ENCODE peak calls at places on chromosome 12, in nine cellular contexts. One of them, this sample, is unnamed.

GRCh38 chr12:119988440-119988787 is 622 bp upstream of the BICDL1 start:
- DNase-seq in stimulated activated CD4-positive, alpha-beta T cell treated with anti-CD3 and anti-CD28 coated beads, Interleukin-2, amount 100 ng/mL, for 48 hours: no peak
- DNase-seq in GM03348: peak
- DNase-seq in testis: no peak
- DNase-seq in activated naive CD8-positive, alpha-beta T cell treated with anti-CD3 and anti-CD28 coated beads, Interleukin-2, amount 50 U/mL, for 24 hours: no peak
- DNase-seq in DMS79 treated with DMSO at 0.1 percent for 48 hours: no peak
- DNase-seq in C1 segment of cervical spinal cord: no peak
- DNase-seq in occipital lobe: peak
- DNase-seq in stimulated activated naive CD8-positive, alpha-beta T cell treated with anti-CD3 and anti-CD28 coated beads, Interleukin-15, amount 100 ng/mL, for 72 hours: no peak
- DNase-seq in this sample: no peak

GRCh38 chr12:111038941-111039340 is 118.6 kb upstream of the MYL2 start:
- DNase-seq in stimulated activated CD4-positive, alpha-beta T cell treated with anti-CD3 and anti-CD28 coated beads, Interleukin-2, amount 100 ng/mL, for 48 hours: no peak
- DNase-seq in GM03348: no peak
- DNase-seq in testis: no peak
- DNase-seq in activated naive CD8-positive, alpha-beta T cell treated with anti-CD3 and anti-CD28 coated beads, Interleukin-2, amount 50 U/mL, for 24 hours: no peak
- DNase-seq in DMS79 treated with DMSO at 0.1 percent for 48 hours: no peak
- DNase-seq in C1 segment of cervical spinal cord: no peak
- DNase-seq in occipital lobe: no peak
- DNase-seq in stimulated activated naive CD8-positive, alpha-beta T cell treated with anti-CD3 and anti-CD28 coated beads, Interleukin-15, amount 100 ng/mL, for 72 hours: no peak
- DNase-seq in this sample: no peak

GRCh38 chr12:47652491-47653234 is 53.2 kb downstream of the RPAP3 start:
- DNase-seq in stimulated activated CD4-positive, alpha-beta T cell treated with anti-CD3 and anti-CD28 coated beads, Interleukin-2, amount 100 ng/mL, for 48 hours: no peak
- DNase-seq in GM03348: no peak
- DNase-seq in testis: peak
- DNase-seq in activated naive CD8-positive, alpha-beta T cell treated with anti-CD3 and anti-CD28 coated beads, Interleukin-2, amount 50 U/mL, for 24 hours: no peak
- DNase-seq in DMS79 treated with DMSO at 0.1 percent for 48 hours: no peak
- DNase-seq in C1 segment of cervical spinal cord: no peak
- DNase-seq in occipital lobe: no peak
- DNase-seq in stimulated activated naive CD8-positive, alpha-beta T cell treated with anti-CD3 and anti-CD28 coated beads, Interleukin-15, amount 100 ng/mL, for 72 hours: no peak
- DNase-seq in this sample: no peak

GRCh38 chr12:56932867-56933266 is 1.3 kb downstream of the SDR9C7 start:
- DNase-seq in stimulated activated CD4-positive, alpha-beta T cell treated with anti-CD3 and anti-CD28 coated beads, Interleukin-2, amount 100 ng/mL, for 48 hours: no peak
- DNase-seq in GM03348: no peak
- DNase-seq in testis: no peak
- DNase-seq in activated naive CD8-positive, alpha-beta T cell treated with anti-CD3 and anti-CD28 coated beads, Interleukin-2, amount 50 U/mL, for 24 hours: no peak
- DNase-seq in DMS79 treated with DMSO at 0.1 percent for 48 hours: no peak
- DNase-seq in C1 segment of cervical spinal cord: no peak
- DNase-seq in occipital lobe: no peak
- DNase-seq in stimulated activated naive CD8-positive, alpha-beta T cell treated with anti-CD3 and anti-CD28 coated beads, Interleukin-15, amount 100 ng/mL, for 72 hours: no peak
- DNase-seq in this sample: no peak

GRCh38 chr12:55705802-55706402 is 1.8 kb downstream of the ITGA7 start:
- DNase-seq in stimulated activated CD4-positive, alpha-beta T cell treated with anti-CD3 and anti-CD28 coated beads, Interleukin-2, amount 100 ng/mL, for 48 hours: no peak
- DNase-seq in GM03348: no peak
- DNase-seq in testis: no peak
- DNase-seq in activated naive CD8-positive, alpha-beta T cell treated with anti-CD3 and anti-CD28 coated beads, Interleukin-2, amount 50 U/mL, for 24 hours: no peak
- DNase-seq in DMS79 treated with DMSO at 0.1 percent for 48 hours: no peak
- DNase-seq in C1 segment of cervical spinal cord: no peak
- DNase-seq in occipital lobe: no peak
- DNase-seq in stimulated activated naive CD8-positive, alpha-beta T cell treated with anti-CD3 and anti-CD28 coated beads, Interleukin-15, amount 100 ng/mL, for 72 hours: no peak
- DNase-seq in this sample: no peak

GRCh38 chr12:46771268-46771837 is 54.4 kb downstream of the SLC38A4 start:
- DNase-seq in stimulated activated CD4-positive, alpha-beta T cell treated with anti-CD3 and anti-CD28 coated beads, Interleukin-2, amount 100 ng/mL, for 48 hours: no peak
- DNase-seq in GM03348: peak
- DNase-seq in testis: no peak
- DNase-seq in activated naive CD8-positive, alpha-beta T cell treated with anti-CD3 and anti-CD28 coated beads, Interleukin-2, amount 50 U/mL, for 24 hours: no peak
- DNase-seq in DMS79 treated with DMSO at 0.1 percent for 48 hours: no peak
- DNase-seq in C1 segment of cervical spinal cord: no peak
- DNase-seq in occipital lobe: no peak
- DNase-seq in stimulated activated naive CD8-positive, alpha-beta T cell treated with anti-CD3 and anti-CD28 coated beads, Interleukin-15, amount 100 ng/mL, for 72 hours: no peak
- DNase-seq in this sample: no peak

GRCh38 chr12:94430304-94430703 is 29.4 kb downstream of the CEP83 start:
- DNase-seq in stimulated activated CD4-positive, alpha-beta T cell treated with anti-CD3 and anti-CD28 coated beads, Interleukin-2, amount 100 ng/mL, for 48 hours: no peak
- DNase-seq in GM03348: no peak
- DNase-seq in testis: no peak
- DNase-seq in activated naive CD8-positive, alpha-beta T cell treated with anti-CD3 and anti-CD28 coated beads, Interleukin-2, amount 50 U/mL, for 24 hours: no peak
- DNase-seq in DMS79 treated with DMSO at 0.1 percent for 48 hours: no peak
- DNase-seq in C1 segment of cervical spinal cord: no peak
- DNase-seq in occipital lobe: no peak
- DNase-seq in stimulated activated naive CD8-positive, alpha-beta T cell treated with anti-CD3 and anti-CD28 coated beads, Interleukin-15, amount 100 ng/mL, for 72 hours: no peak
- DNase-seq in this sample: no peak

GRCh38 chr12:25058619-25059018 is 109.7 kb upstream of the BCAT1 start:
- DNase-seq in stimulated activated CD4-positive, alpha-beta T cell treated with anti-CD3 and anti-CD28 coated beads, Interleukin-2, amount 100 ng/mL, for 48 hours: no peak
- DNase-seq in GM03348: no peak
- DNase-seq in testis: no peak
- DNase-seq in activated naive CD8-positive, alpha-beta T cell treated with anti-CD3 and anti-CD28 coated beads, Interleukin-2, amount 50 U/mL, for 24 hours: no peak
- DNase-seq in DMS79 treated with DMSO at 0.1 percent for 48 hours: no peak
- DNase-seq in C1 segment of cervical spinal cord: no peak
- DNase-seq in occipital lobe: no peak
- DNase-seq in stimulated activated naive CD8-positive, alpha-beta T cell treated with anti-CD3 and anti-CD28 coated beads, Interleukin-15, amount 100 ng/mL, for 72 hours: no peak
- DNase-seq in this sample: no peak

GRCh38 chr12:31749024-31749704 is 20.3 kb upstream of the AMN1 start:
- DNase-seq in stimulated activated CD4-positive, alpha-beta T cell treated with anti-CD3 and anti-CD28 coated beads, Interleukin-2, amount 100 ng/mL, for 48 hours: peak
- DNase-seq in GM03348: peak
- DNase-seq in testis: no peak
- DNase-seq in activated naive CD8-positive, alpha-beta T cell treated with anti-CD3 and anti-CD28 coated beads, Interleukin-2, amount 50 U/mL, for 24 hours: peak
- DNase-seq in DMS79 treated with DMSO at 0.1 percent for 48 hours: peak
- DNase-seq in C1 segment of cervical spinal cord: no peak
- DNase-seq in occipital lobe: no peak
- DNase-seq in stimulated activated naive CD8-positive, alpha-beta T cell treated with anti-CD3 and anti-CD28 coated beads, Interleukin-15, amount 100 ng/mL, for 72 hours: peak
- DNase-seq in this sample: peak

GRCh38 chr12:121499929-121500793 is 80.7 kb downstream of the KDM2B start:
- DNase-seq in stimulated activated CD4-positive, alpha-beta T cell treated with anti-CD3 and anti-CD28 coated beads, Interleukin-2, amount 100 ng/mL, for 48 hours: peak
- DNase-seq in GM03348: peak
- DNase-seq in testis: peak
- DNase-seq in activated naive CD8-positive, alpha-beta T cell treated with anti-CD3 and anti-CD28 coated beads, Interleukin-2, amount 50 U/mL, for 24 hours: peak
- DNase-seq in DMS79 treated with DMSO at 0.1 percent for 48 hours: peak
- DNase-seq in C1 segment of cervical spinal cord: peak
- DNase-seq in occipital lobe: peak
- DNase-seq in stimulated activated naive CD8-positive, alpha-beta T cell treated with anti-CD3 and anti-CD28 coated beads, Interleukin-15, amount 100 ng/mL, for 72 hours: peak
- DNase-seq in this sample: no peak

GRCh38 chr12:110537605-110538409 is 35.7 kb downstream of the RAD9B start:
- DNase-seq in stimulated activated CD4-positive, alpha-beta T cell treated with anti-CD3 and anti-CD28 coated beads, Interleukin-2, amount 100 ng/mL, for 48 hours: no peak
- DNase-seq in GM03348: no peak
- DNase-seq in testis: peak
- DNase-seq in activated naive CD8-positive, alpha-beta T cell treated with anti-CD3 and anti-CD28 coated beads, Interleukin-2, amount 50 U/mL, for 24 hours: no peak
- DNase-seq in DMS79 treated with DMSO at 0.1 percent for 48 hours: peak
- DNase-seq in C1 segment of cervical spinal cord: no peak
- DNase-seq in occipital lobe: no peak
- DNase-seq in stimulated activated naive CD8-positive, alpha-beta T cell treated with anti-CD3 and anti-CD28 coated beads, Interleukin-15, amount 100 ng/mL, for 72 hours: no peak
- DNase-seq in this sample: no peak

GRCh38 chr12:121352053-121353018 is at the start of gene ANAPC5:
- DNase-seq in stimulated activated CD4-positive, alpha-beta T cell treated with anti-CD3 and anti-CD28 coated beads, Interleukin-2, amount 100 ng/mL, for 48 hours: peak
- DNase-seq in GM03348: peak
- DNase-seq in testis: peak
- DNase-seq in activated naive CD8-positive, alpha-beta T cell treated with anti-CD3 and anti-CD28 coated beads, Interleukin-2, amount 50 U/mL, for 24 hours: peak
- DNase-seq in DMS79 treated with DMSO at 0.1 percent for 48 hours: peak
- DNase-seq in C1 segment of cervical spinal cord: peak
- DNase-seq in occipital lobe: peak
- DNase-seq in stimulated activated naive CD8-positive, alpha-beta T cell treated with anti-CD3 and anti-CD28 coated beads, Interleukin-15, amount 100 ng/mL, for 72 hours: peak
- DNase-seq in this sample: peak

GRCh38 chr12:131943389-131943788 is 6.4 kb upstream of the EP400 start:
- DNase-seq in stimulated activated CD4-positive, alpha-beta T cell treated with anti-CD3 and anti-CD28 coated beads, Interleukin-2, amount 100 ng/mL, for 48 hours: no peak
- DNase-seq in GM03348: no peak
- DNase-seq in testis: no peak
- DNase-seq in activated naive CD8-positive, alpha-beta T cell treated with anti-CD3 and anti-CD28 coated beads, Interleukin-2, amount 50 U/mL, for 24 hours: no peak
- DNase-seq in DMS79 treated with DMSO at 0.1 percent for 48 hours: no peak
- DNase-seq in C1 segment of cervical spinal cord: no peak
- DNase-seq in occipital lobe: no peak
- DNase-seq in stimulated activated naive CD8-positive, alpha-beta T cell treated with anti-CD3 and anti-CD28 coated beads, Interleukin-15, amount 100 ng/mL, for 72 hours: peak
- DNase-seq in this sample: no peak

GRCh38 chr12:93616584-93617101 is 44.2 kb downstream of the SOCS2 start:
- DNase-seq in stimulated activated CD4-positive, alpha-beta T cell treated with anti-CD3 and anti-CD28 coated beads, Interleukin-2, amount 100 ng/mL, for 48 hours: no peak
- DNase-seq in GM03348: no peak
- DNase-seq in testis: no peak
- DNase-seq in activated naive CD8-positive, alpha-beta T cell treated with anti-CD3 and anti-CD28 coated beads, Interleukin-2, amount 50 U/mL, for 24 hours: no peak
- DNase-seq in DMS79 treated with DMSO at 0.1 percent for 48 hours: no peak
- DNase-seq in C1 segment of cervical spinal cord: no peak
- DNase-seq in occipital lobe: no peak
- DNase-seq in stimulated activated naive CD8-positive, alpha-beta T cell treated with anti-CD3 and anti-CD28 coated beads, Interleukin-15, amount 100 ng/mL, for 72 hours: no peak
- DNase-seq in this sample: no peak

GRCh38 chr12:124032265-124032886 is 59.4 kb downstream of the ZNF664 start:
- DNase-seq in stimulated activated CD4-positive, alpha-beta T cell treated with anti-CD3 and anti-CD28 coated beads, Interleukin-2, amount 100 ng/mL, for 48 hours: peak
- DNase-seq in GM03348: peak
- DNase-seq in testis: peak
- DNase-seq in activated naive CD8-positive, alpha-beta T cell treated with anti-CD3 and anti-CD28 coated beads, Interleukin-2, amount 50 U/mL, for 24 hours: peak
- DNase-seq in DMS79 treated with DMSO at 0.1 percent for 48 hours: peak
- DNase-seq in C1 segment of cervical spinal cord: peak
- DNase-seq in occipital lobe: no peak
- DNase-seq in stimulated activated naive CD8-positive, alpha-beta T cell treated with anti-CD3 and anti-CD28 coated beads, Interleukin-15, amount 100 ng/mL, for 72 hours: peak
- DNase-seq in this sample: peak

GRCh38 chr12:54338682-54339296 is 13.9 kb downstream of the COPZ1 start:
- DNase-seq in stimulated activated CD4-positive, alpha-beta T cell treated with anti-CD3 and anti-CD28 coated beads, Interleukin-2, amount 100 ng/mL, for 48 hours: no peak
- DNase-seq in GM03348: peak
- DNase-seq in testis: no peak
- DNase-seq in activated naive CD8-positive, alpha-beta T cell treated with anti-CD3 and anti-CD28 coated beads, Interleukin-2, amount 50 U/mL, for 24 hours: no peak
- DNase-seq in DMS79 treated with DMSO at 0.1 percent for 48 hours: no peak
- DNase-seq in C1 segment of cervical spinal cord: no peak
- DNase-seq in occipital lobe: no peak
- DNase-seq in stimulated activated naive CD8-positive, alpha-beta T cell treated with anti-CD3 and anti-CD28 coated beads, Interleukin-15, amount 100 ng/mL, for 72 hours: no peak
- DNase-seq in this sample: no peak

GRCh38 chr12:9149372-9149771 is 33.7 kb upstream of the A2M start:
- DNase-seq in stimulated activated CD4-positive, alpha-beta T cell treated with anti-CD3 and anti-CD28 coated beads, Interleukin-2, amount 100 ng/mL, for 48 hours: no peak
- DNase-seq in GM03348: no peak
- DNase-seq in testis: no peak
- DNase-seq in activated naive CD8-positive, alpha-beta T cell treated with anti-CD3 and anti-CD28 coated beads, Interleukin-2, amount 50 U/mL, for 24 hours: no peak
- DNase-seq in DMS79 treated with DMSO at 0.1 percent for 48 hours: no peak
- DNase-seq in C1 segment of cervical spinal cord: no peak
- DNase-seq in occipital lobe: no peak
- DNase-seq in stimulated activated naive CD8-positive, alpha-beta T cell treated with anti-CD3 and anti-CD28 coated beads, Interleukin-15, amount 100 ng/mL, for 72 hours: no peak
- DNase-seq in this sample: no peak

GRCh38 chr12:121754836-121755235 is 38.7 kb downstream of the RHOF start:
- DNase-seq in stimulated activated CD4-positive, alpha-beta T cell treated with anti-CD3 and anti-CD28 coated beads, Interleukin-2, amount 100 ng/mL, for 48 hours: no peak
- DNase-seq in GM03348: no peak
- DNase-seq in testis: no peak
- DNase-seq in activated naive CD8-positive, alpha-beta T cell treated with anti-CD3 and anti-CD28 coated beads, Interleukin-2, amount 50 U/mL, for 24 hours: no peak
- DNase-seq in DMS79 treated with DMSO at 0.1 percent for 48 hours: no peak
- DNase-seq in C1 segment of cervical spinal cord: no peak
- DNase-seq in occipital lobe: no peak
- DNase-seq in stimulated activated naive CD8-positive, alpha-beta T cell treated with anti-CD3 and anti-CD28 coated beads, Interleukin-15, amount 100 ng/mL, for 72 hours: no peak
- DNase-seq in this sample: no peak

GRCh38 chr12:28035483-28035882 is 63.0 kb upstream of the PTHLH start:
- DNase-seq in stimulated activated CD4-positive, alpha-beta T cell treated with anti-CD3 and anti-CD28 coated beads, Interleukin-2, amount 100 ng/mL, for 48 hours: no peak
- DNase-seq in GM03348: no peak
- DNase-seq in testis: no peak
- DNase-seq in activated naive CD8-positive, alpha-beta T cell treated with anti-CD3 and anti-CD28 coated beads, Interleukin-2, amount 50 U/mL, for 24 hours: no peak
- DNase-seq in DMS79 treated with DMSO at 0.1 percent for 48 hours: no peak
- DNase-seq in C1 segment of cervical spinal cord: no peak
- DNase-seq in occipital lobe: no peak
- DNase-seq in stimulated activated naive CD8-positive, alpha-beta T cell treated with anti-CD3 and anti-CD28 coated beads, Interleukin-15, amount 100 ng/mL, for 72 hours: no peak
- DNase-seq in this sample: no peak

GRCh38 chr12:106157802-106158201 is 19.0 kb upstream of the NUAK1 start:
- DNase-seq in stimulated activated CD4-positive, alpha-beta T cell treated with anti-CD3 and anti-CD28 coated beads, Interleukin-2, amount 100 ng/mL, for 48 hours: no peak
- DNase-seq in GM03348: no peak
- DNase-seq in testis: no peak
- DNase-seq in activated naive CD8-positive, alpha-beta T cell treated with anti-CD3 and anti-CD28 coated beads, Interleukin-2, amount 50 U/mL, for 24 hours: no peak
- DNase-seq in DMS79 treated with DMSO at 0.1 percent for 48 hours: no peak
- DNase-seq in C1 segment of cervical spinal cord: no peak
- DNase-seq in occipital lobe: no peak
- DNase-seq in stimulated activated naive CD8-positive, alpha-beta T cell treated with anti-CD3 and anti-CD28 coated beads, Interleukin-15, amount 100 ng/mL, for 72 hours: no peak
- DNase-seq in this sample: no peak

GRCh38 chr12:81080431-81080983 is 2.6 kb downstream of the ACSS3 start:
- DNase-seq in stimulated activated CD4-positive, alpha-beta T cell treated with anti-CD3 and anti-CD28 coated beads, Interleukin-2, amount 100 ng/mL, for 48 hours: no peak
- DNase-seq in GM03348: no peak
- DNase-seq in testis: no peak
- DNase-seq in activated naive CD8-positive, alpha-beta T cell treated with anti-CD3 and anti-CD28 coated beads, Interleukin-2, amount 50 U/mL, for 24 hours: no peak
- DNase-seq in DMS79 treated with DMSO at 0.1 percent for 48 hours: no peak
- DNase-seq in C1 segment of cervical spinal cord: no peak
- DNase-seq in occipital lobe: no peak
- DNase-seq in stimulated activated naive CD8-positive, alpha-beta T cell treated with anti-CD3 and anti-CD28 coated beads, Interleukin-15, amount 100 ng/mL, for 72 hours: no peak
- DNase-seq in this sample: no peak